ENCODE peak calls at places on chromosomes 5 and 9, in six cellular contexts. U, I, C, T, G and N are unnamed samples.

GRCh38 chr9:74521009-74521408 is 23.9 kb downstream of the RORB start:
- DNase-seq in T (no peak), U (no peak), I (no peak), C (no peak), G (no peak), N (no peak)

GRCh38 chr9:106947097-106947496 is 84.1 kb downstream of the ZNF462 start:
- DNase-seq in I (no peak), U (no peak), G (no peak), T (no peak), C (no peak), N (no peak)

GRCh38 chr5:78889759-78890158 is 95.4 kb downstream of the ARSB start:
- DNase-seq in C (no peak), U (no peak), T (no peak), I (no peak), G (no peak), N (no peak)

GRCh38 chr5:56126487-56127179 is 106.5 kb downstream of the ANKRD55 start:
- DNase-seq in T (no peak), C (no peak), U (no peak), I (no peak), G (no peak), N (no peak)

GRCh38 chr5:97501286-97501964 is 318.4 kb upstream of the RIOK2 start:
- DNase-seq in U (no peak), I (no peak), C (no peak), T (no peak), G (no peak), N (no peak)

GRCh38 chr5:168931638-168932345 is 352.6 kb upstream of the PANK3 start:
- DNase-seq in I (no peak), C (no peak), G (no peak), U (no peak), T (no peak), N (no peak)

GRCh38 chr9:111034573-111035539 is 3.4 kb downstream of the LPAR1 start:
- DNase-seq in T (no peak), I (no peak), G (no peak), U (no peak), C (no peak), N (no peak)

GRCh38 chr9:14025741-14026140 is 288.2 kb downstream of the NFIB start:
- DNase-seq in U (no peak), T (no peak), I (no peak), C (no peak), G (no peak), N (no peak)

GRCh38 chr9:134624119-134624826 is 17.3 kb upstream of the COL5A1 start:
- DNase-seq in G (no peak), I (no peak), C (no peak), U (no peak), T (no peak), N (no peak)

GRCh38 chr9:95721132-95721531 is 154.4 kb upstream of the ERCC6L2 start:
- DNase-seq in G (no peak), I (no peak), T (no peak), C (no peak), U (no peak), N (no peak)

GRCh38 chr5:54362434-54362833 is 52.1 kb upstream of the ARL15 start:
- DNase-seq in T (no peak), G (no peak), U (no peak), I (no peak), C (no peak), N (no peak)

GRCh38 chr5:140342287-140342686 is 4.1 kb downstream of the HBEGF start:
- DNase-seq in C (peak), U (no peak), I (no peak), G (no peak), T (no peak), N (no peak)

GRCh38 chr5:135019314-135019713 is 14.7 kb downstream of the PITX1 start:
- DNase-seq in T (no peak), G (no peak), U (no peak), C (no peak), I (no peak), N (no peak)

GRCh38 chr5:139833525-139833924 is 37.9 kb downstream of the PSD2 start:
- DNase-seq in G (no peak), T (no peak), C (no peak), U (no peak), I (no peak), N (no peak)

GRCh38 chr5:111364992-111365391 is 140.8 kb downstream of the CAMK4 start:
- DNase-seq in I (no peak), C (no peak), G (no peak), U (no peak), T (no peak), N (no peak)

GRCh38 chr5:100761192-100761591 is 141.9 kb downstream of the ST8SIA4 start:
- DNase-seq in I (no peak), G (no peak), U (no peak), T (no peak), C (no peak), N (no peak)

GRCh38 chr5:137190441-137190840 is 308.7 kb downstream of the SPOCK1 start:
- DNase-seq in U (no peak), C (no peak), G (no peak), I (no peak), T (no peak), N (no peak)

GRCh38 chr5:150058480-150059126 is 27.8 kb downstream of the CSF1R start:
- DNase-seq in C (no peak), T (peak), G (no peak), U (no peak), I (no peak), N (no peak)

GRCh38 chr5:14590949-14591348 is 9.4 kb downstream of the OTULINL start:
- DNase-seq in T (no peak), G (no peak), I (no peak), U (no peak), C (no peak), N (no peak)

GRCh38 chr9:85053206-85053605 is 383.7 kb downstream of the NTRK2 start:
- DNase-seq in I (no peak), U (no peak), G (no peak), T (no peak), C (no peak), N (no peak)

GRCh38 chr9:113446323-113446740 is 17.2 kb upstream of the RGS3 start:
- DNase-seq in C (peak), I (peak), G (no peak), T (peak), U (peak), N (no peak)

GRCh38 chr5:148145916-148146315 is 22.4 kb upstream of the SPINK14 start:
- DNase-seq in I (peak), T (no peak), U (no peak), C (no peak), G (no peak), N (no peak)

GRCh38 chr5:81849769-81850367 is 99.0 kb upstream of the SSBP2 start:
- DNase-seq in G (no peak), T (no peak), C (no peak), U (no peak), I (no peak), N (no peak)

GRCh38 chr5:81846301-81846700 is 95.4 kb upstream of the SSBP2 start:
- DNase-seq in C (no peak), U (no peak), I (no peak), T (no peak), G (no peak), N (no peak)

GRCh38 chr5:81850494-81850893 is 99.6 kb upstream of the SSBP2 start:
- DNase-seq in I (no peak), G (no peak), T (no peak), U (no peak), C (no peak), N (no peak)

GRCh38 chr5:81850932-81851331 is 100.0 kb upstream of the SSBP2 start:
- DNase-seq in T (no peak), U (no peak), G (no peak), C (no peak), I (no peak), N (no peak)

DNA sequence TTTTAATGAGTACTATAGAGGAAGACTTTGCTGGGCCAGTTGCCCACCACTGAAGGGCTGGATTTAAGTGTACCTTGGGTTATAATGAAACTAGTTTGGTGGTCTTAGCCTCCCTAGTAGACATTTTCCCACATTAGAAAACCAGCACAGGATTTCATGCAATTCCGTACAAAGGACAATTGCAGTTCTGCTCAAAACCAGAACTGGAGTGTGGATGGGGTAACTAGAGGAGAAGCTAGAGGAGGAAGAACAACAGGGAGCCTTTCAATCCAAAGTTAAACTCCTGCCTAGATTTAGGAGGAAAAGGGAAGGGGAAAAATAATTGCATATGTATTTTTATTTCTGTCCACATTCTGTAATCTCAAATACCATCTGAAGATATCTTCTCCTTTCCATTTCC is 97.5 kb upstream of the SSBP2 start:
- DNase-seq in I (no peak), U (no peak), G (no peak), C (no peak), T (no peak), N (no peak)
- TF ChIP-seq TAF1 in I (no peak), U (no peak), G (no peak), C (no peak), T (no peak), N (no peak)

DNA sequence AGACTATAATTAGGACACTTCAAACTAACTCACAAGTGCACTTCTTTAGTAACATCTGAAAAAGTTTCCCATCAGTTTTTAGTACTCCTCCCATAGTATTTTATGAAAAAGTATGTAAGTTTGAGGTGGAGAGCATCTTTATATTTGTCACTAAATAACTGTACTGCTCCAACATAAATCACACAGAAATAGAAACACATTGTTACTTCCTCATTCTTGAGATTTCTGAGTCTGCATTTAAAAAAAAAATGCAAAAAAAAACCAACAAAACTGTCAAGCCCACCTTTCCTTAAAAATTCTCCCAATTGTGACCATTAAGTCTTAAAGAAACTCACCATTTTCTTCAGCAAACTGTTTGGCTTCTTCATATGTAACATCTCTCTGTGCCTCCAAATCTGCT is 18.7 kb downstream of the RAB14 start:
- DNase-seq in I (no peak), G (no peak), C (no peak), U (no peak), T (no peak), N (no peak)
- TF ChIP-seq POLR2AphosphoS5 in I (no peak), G (no peak), C (no peak), U (no peak), T (no peak), N (no peak)

DNA sequence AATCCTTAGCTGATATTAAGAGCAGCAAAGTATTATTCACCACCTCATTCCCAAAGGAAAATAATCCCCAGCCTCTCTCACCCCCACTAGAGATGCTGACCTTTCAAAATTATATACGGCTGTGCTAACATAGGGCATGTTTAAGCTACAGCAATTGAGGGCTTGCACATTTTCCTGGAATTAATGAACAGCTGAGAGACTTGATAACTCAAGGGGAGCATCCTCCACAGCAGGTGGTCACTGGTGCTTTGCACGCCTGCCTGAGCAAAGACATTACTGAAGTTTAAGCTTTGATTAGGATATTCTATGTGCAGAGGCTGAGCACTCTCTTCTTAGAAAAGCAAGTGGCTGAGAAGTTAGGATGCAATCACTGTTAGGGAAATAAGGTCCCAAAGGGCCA is 230.9 kb downstream of the FAM114A2 start:
- DNase-seq in C (no peak), G (no peak), T (no peak), U (no peak), I (no peak), N (no peak)
- TF ChIP-seq POLR2A in C (no peak), G (no peak), T (no peak), U (no peak), I (no peak), N (no peak)

GRCh38 chr9:28539432-28539831 is 966.2 kb upstream of the C9orf72 start:
- DNase-seq in U (no peak), C (no peak), G (no peak), I (no peak), T (no peak), N (no peak)
- TF ChIP-seq TAF1 in U (no peak), C (no peak), G (no peak), I (no peak), T (no peak), N (no peak)

DNA sequence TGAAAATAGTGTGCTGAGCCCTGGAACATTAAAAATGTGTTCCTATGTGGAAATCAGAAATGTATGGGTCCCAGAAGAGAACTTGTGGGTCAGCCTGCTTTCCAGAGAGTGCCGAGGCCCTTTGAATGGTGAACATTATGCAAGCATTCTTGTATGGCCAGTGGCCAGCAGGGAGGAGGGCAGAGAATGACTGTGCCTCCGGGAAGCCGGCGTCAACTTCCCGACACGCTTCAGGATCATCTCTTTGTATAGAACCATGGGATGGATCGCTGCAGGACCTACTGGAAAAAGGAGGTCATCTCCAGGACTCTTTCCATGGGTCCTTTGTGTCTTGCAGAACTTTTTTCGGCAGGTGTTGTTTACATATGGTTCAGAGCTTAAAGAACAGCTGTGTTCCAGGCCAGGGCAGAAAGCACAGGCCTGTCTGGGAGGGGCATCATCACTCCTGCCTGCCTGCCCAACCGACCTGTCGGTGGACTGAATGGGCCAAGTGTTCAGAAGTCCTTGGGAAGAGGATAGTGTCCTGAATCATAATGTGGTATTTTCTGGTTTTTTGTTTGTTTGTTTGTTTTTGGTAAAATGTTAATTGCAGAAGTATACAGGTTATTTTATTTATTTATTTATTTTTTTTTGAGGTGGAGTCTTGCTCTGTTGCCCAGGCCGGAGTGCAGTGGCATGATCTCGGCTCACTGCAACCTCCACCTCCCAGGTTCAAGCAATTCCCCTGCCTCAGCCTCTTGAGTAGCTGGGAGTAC is 9.0 kb downstream of the PRRC2B start:
- DNase-seq in I (peak), T (peak), C (no peak), G (no peak), U (no peak), N (no peak)
- TF ChIP-seq POLR2AphosphoS5 in I (peak), T (no peak), C (peak), G (peak), U (no peak), N (peak)

GRCh38 chr9:115121140-115121710 is 3.3 kb upstream of the TNC start:
- DNase-seq in C (no peak), U (no peak), I (no peak), G (no peak), T (no peak), N (no peak)

GRCh38 chr9:115115924-115116323 is 2.0 kb downstream of the TNC start:
- DNase-seq in I (no peak), G (no peak), T (no peak), U (no peak), C (no peak), N (no peak)

GRCh38 chr9:115117999-115118470 is at the start of gene TNC:
- DNase-seq in C (no peak), I (no peak), U (no peak), T (no peak), G (peak), N (no peak)

GRCh38 chr9:115116620-115117284 is 1.2 kb downstream of the TNC start:
- DNase-seq in G (no peak), I (no peak), U (no peak), C (no peak), T (no peak), N (no peak)

DNA sequence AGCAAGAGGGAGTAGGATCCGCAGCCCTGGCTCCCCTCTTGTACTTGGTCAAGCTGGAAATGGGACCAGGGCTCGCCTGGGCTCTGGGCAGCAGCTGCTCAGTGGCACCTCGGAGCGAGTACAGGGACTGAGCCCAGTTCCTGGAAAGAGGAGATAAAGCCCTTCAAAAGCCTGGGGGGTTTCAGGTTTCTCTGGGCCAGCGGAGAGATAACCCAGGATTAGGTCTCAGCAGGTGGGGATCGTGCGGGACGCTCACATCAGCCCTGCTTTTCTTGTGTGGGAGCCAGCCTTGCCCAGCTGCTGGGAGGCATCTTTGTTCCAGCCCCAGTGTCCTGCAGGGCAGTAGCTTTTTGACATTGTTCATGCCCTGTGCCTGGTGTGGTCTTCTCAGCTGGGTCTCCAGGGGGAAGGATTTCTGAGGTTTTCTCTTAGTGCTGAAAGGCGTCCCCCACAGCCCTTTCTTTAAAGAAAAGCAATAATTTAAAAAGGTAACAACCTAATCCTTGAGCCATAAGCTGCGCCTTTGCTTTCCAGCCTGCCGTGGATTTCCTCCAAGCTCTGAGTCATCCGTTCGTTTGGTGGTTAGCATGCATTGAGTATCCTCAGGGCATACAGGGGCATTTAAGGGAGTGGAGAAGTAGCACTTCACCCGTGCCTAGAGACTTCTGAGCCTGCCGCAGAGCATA is 657 bp upstream of the TNC start:
- DNase-seq in G (peak), C (no peak), I (no peak), U (no peak), T (no peak), N (no peak)
- TF ChIP-seq POLR2A in G (no peak), C (no peak), I (no peak), U (no peak), T (no peak), N (no peak)

GRCh38 chr5:72784129-72784528 is 32.3 kb upstream of the TNPO1 start:
- DNase-seq in U (no peak), T (no peak), C (no peak), G (no peak), I (no peak), N (no peak)

GRCh38 chr5:72783354-72783753 is 33.1 kb upstream of the TNPO1 start:
- DNase-seq in G (no peak), I (no peak), T (no peak), U (no peak), C (no peak), N (no peak)

GRCh38 chr5:72776684-72777083 is 39.8 kb upstream of the TNPO1 start:
- DNase-seq in C (no peak), I (no peak), T (no peak), G (no peak), U (no peak), N (no peak)

GRCh38 chr5:72779520-72779919 is 36.9 kb upstream of the TNPO1 start:
- DNase-seq in U (no peak), T (no peak), G (no peak), C (no peak), I (no peak), N (no peak)
- TF ChIP-seq TAF1 in U (no peak), T (no peak), G (no peak), C (no peak), I (no peak), N (no peak)

GRCh38 chr9:127502706-127503378 is 51.5 kb downstream of the LRSAM1 start:
- DNase-seq in I (no peak), G (no peak), T (no peak), U (no peak), C (no peak), N (no peak)

GRCh38 chr9:127504887-127505251 is 53.6 kb downstream of the LRSAM1 start:
- DNase-seq in T (no peak), I (no peak), U (no peak), C (no peak), G (no peak), N (no peak)

GRCh38 chr9:127503379-127503921 is 52.1 kb downstream of the LRSAM1 start:
- DNase-seq in U (no peak), C (no peak), T (no peak), I (no peak), G (no peak), N (no peak)

GRCh38 chr9:127505396-127506116 is 54.2 kb downstream of the LRSAM1 start:
- DNase-seq in C (no peak), T (peak), U (peak), G (peak), I (peak), N (peak)

DNA sequence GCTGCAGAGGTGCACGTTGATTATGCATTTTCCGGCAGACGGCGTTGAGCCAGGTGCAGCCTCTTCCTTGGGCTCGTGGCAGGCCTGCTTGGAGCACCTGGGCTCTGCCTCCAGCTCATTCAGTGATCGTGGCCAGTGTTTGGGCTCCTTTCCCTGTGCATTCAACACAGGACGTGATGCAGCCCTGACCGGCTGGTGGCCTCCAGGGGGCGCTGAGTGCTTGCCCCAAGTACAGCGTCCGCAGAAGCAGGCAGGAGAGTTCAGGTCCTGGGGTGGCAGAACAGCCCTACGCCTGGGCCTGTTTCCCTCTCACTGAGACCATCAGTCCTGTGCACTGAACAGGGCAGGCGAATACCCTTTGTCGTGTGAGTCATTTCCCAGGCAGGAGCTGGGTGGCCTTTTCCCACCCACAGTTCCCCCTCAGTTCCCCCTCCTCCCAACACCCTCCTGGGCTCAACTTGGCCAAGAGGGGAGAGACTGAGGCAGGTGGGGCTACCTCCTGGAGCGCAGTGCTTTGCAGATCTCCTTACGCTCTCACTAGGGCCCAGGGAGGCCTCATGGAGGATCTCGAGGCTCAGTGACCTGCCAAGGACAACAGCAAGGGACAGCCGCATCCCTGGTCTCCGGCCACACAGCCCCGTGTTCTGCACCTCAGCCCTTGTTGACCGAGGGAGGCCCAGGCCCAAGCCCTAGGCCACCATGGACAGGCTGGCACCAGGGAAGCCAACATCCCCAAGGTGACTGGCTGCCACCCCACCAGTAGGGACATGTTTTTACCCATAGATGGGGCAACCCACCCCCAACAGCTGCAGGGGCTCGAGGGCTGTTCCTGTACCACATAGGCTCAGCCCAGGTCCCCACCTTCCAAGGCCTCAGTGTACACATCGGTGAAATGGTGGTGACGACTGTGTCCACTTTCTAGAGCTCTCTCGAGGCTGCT is 52.9 kb downstream of the LRSAM1 start:
- DNase-seq in I (peak), U (peak), T (peak), G (peak), C (no peak), N (peak)
- TF ChIP-seq POLR2AphosphoS5 in I (no peak), U (no peak), T (no peak), G (no peak), C (no peak), N (no peak)